ENCODE peak calls at places on chromosomes 4 and X, in five cellular contexts. P is breast epithelium, F is hypothalamus, E is T-helper 2 cell, K is sciatic nerve. D is an unnamed sample.

GRCh38 chrX:67781132-67781531 is 237.3 kb downstream of the AR start:
- DNase-seq in P (no peak), K (no peak), E (no peak), F (no peak), D (no peak)

GRCh38 chrX:52923781-52924241 is 26.7 kb downstream of the FAM156B start:
- DNase-seq in F (no peak), K (no peak), P (no peak), E (no peak), D (no peak)

GRCh38 chr4:10701702-10702460 is 17.3 kb upstream of the CLNK start:
- DNase-seq in F (no peak), K (no peak), P (no peak), E (no peak), D (no peak)

GRCh38 chrX:138519296-138519695 is 192.2 kb downstream of the FGF13 start:
- DNase-seq in K (no peak), E (no peak), P (no peak), F (no peak), D (no peak)

GRCh38 chrX:68945603-68946228 is 116.9 kb downstream of the EFNB1 start:
- DNase-seq in E (no peak), P (no peak), K (no peak), F (no peak), D (no peak)

GRCh38 chr4:23202712-23203247 is 510.0 kb downstream of the GBA3 start:
- DNase-seq in P (no peak), E (no peak), K (no peak), F (no peak), D (no peak)

GRCh38 chr4:17058506-17058905 is 160.1 kb upstream of the LDB2 start:
- DNase-seq in F (no peak), E (no peak), P (no peak), K (no peak), D (no peak)

GRCh38 chr4:80180743-80181142 is 16.6 kb upstream of the PRDM8 start:
- DNase-seq in E (no peak), K (no peak), F (no peak), P (no peak), D (no peak)

GRCh38 chrX:20320461-20321159 is 53.9 kb upstream of the RPS6KA3 start:
- DNase-seq in F (no peak), K (no peak), E (no peak), P (no peak), D (no peak)

GRCh38 chr4:108991929-108992328 is 229.1 kb upstream of the ETNPPL start:
- DNase-seq in F (no peak), E (no peak), K (no peak), P (no peak), D (no peak)